ENCODE peak calls at places on chromosomes 1 and 21, in six cellular contexts. T, N, S, Z, D and I are unnamed samples.

GRCh38 chr1:184597652-184598357 is 156.9 kb downstream of the EDEM3 start:
- DNase-seq in T (no peak), N (no peak), S (no peak), Z (no peak), D (no peak), I (no peak)

GRCh38 chr21:41923641-41924342 is 30.0 kb downstream of the C2CD2 start:
- DNase-seq in T (no peak), N (no peak), S (no peak), Z (no peak), D (no peak), I (no peak)

GRCh38 chr21:38311091-38311490 is 54.3 kb downstream of the KCNJ15 start:
- DNase-seq in T (no peak), N (no peak), S (no peak), Z (no peak), D (no peak), I (no peak)

GRCh38 chr1:59568158-59568935 is 246.4 kb upstream of the HOOK1 start:
- DNase-seq in T (no peak), N (no peak), S (no peak), Z (no peak), D (no peak), I (no peak)

GRCh38 chr1:193009501-193009900 is 49.7 kb downstream of the UCHL5 start:
- DNase-seq in T (no peak), N (no peak), S (no peak), Z (no peak), D (no peak), I (no peak)

GRCh38 chr21:31557956-31558838 is 101.3 kb upstream of the SOD1 start:
- DNase-seq in T (peak), N (peak), S (peak), Z (no peak), D (no peak), I (no peak)

GRCh38 chr1:7526196-7526866 is 244.8 kb upstream of the VAMP3 start:
- DNase-seq in T (no peak), N (no peak), S (no peak), Z (no peak), D (no peak), I (no peak)

GRCh38 chr1:175191654-175192053 is 922 bp downstream of the KIAA0040 start:
- DNase-seq in T (no peak), N (no peak), S (no peak), Z (no peak), D (no peak), I (peak)

GRCh38 chr1:175887981-175888428 is 144.6 kb upstream of the TNR start:
- DNase-seq in T (peak), N (peak), S (no peak), Z (no peak), D (no peak), I (peak)

GRCh38 chr1:71753746-71754145 is 528.6 kb downstream of the NEGR1 start:
- DNase-seq in T (no peak), N (no peak), S (no peak), Z (no peak), D (no peak), I (no peak)

GRCh38 chr1:8096105-8097011 is 70.2 kb upstream of the ERRFI1 start:
- DNase-seq in T (peak), N (no peak), S (no peak), Z (no peak), D (no peak), I (no peak)

GRCh38 chr1:221881805-221882581 is 140.1 kb upstream of the DUSP10 start:
- DNase-seq in T (no peak), N (no peak), S (no peak), Z (no peak), D (no peak), I (no peak)

GRCh38 chr1:226575436-226576390 is 27.1 kb downstream of the STUM start:
- DNase-seq in T (no peak), N (no peak), S (no peak), Z (no peak), D (no peak), I (no peak)

DNA sequence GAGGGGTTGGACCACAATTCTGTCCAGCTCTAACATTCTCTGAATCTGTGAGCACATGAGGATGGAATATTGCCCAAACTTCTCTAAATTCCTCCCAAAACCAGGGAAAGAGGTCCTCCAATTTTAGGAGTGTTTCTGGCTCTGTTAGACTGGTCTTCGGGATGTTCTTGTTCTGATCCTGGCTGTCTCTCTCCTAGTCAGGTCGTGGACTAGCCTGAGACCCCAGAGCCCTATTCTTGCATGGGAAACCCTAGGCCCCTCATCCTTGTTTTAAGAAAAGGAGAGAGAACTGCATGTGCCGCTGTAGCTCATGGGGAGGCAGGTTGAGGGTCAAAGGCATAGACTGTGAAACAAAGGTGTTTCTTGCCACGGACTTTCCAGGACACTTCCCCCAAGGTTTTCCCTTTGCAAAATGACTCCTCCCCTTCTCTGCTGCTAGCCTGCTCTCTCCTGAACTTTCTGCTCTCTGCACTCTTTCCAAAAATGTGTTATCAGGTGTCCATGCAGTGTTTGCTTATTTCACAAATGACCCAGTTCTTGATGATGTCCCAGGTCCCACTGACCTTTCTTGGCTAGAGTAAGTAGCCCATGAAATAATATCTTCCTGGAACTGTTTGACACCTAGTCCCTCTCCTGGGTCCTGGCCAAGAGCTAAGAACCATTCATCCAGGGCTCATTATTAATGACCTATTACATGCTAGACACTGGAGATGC is 29.3 kb upstream of the RD3 start:
- DNase-seq in T (no peak), N (no peak), S (no peak), Z (no peak), D (no peak), I (no peak)
- TF ChIP-seq CTCF in T (no peak), N (no peak), S (no peak), Z (no peak), D (no peak), I (no peak)

DNA sequence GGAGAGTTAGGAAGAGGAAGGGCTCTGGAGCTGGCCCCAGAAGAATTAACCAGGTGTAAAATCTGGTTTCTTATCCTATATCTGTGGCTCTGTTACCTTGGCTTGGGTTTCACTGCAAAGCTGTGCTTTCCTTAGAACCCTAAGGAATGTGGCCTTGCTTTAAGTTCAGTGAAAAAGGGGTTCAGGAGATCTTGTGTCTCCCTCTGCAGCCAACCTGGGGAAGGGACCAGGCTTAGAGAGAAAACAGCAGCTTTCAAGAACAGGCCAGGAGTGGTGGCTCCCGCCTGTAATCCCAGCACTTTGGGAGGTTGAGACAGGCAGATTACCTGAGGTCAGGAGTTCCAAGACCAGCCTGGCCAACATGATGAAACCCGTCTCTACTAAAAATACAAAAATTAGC is 16.1 kb upstream of the MYCL start:
- DNase-seq in T (no peak), N (no peak), S (no peak), Z (no peak), D (no peak), I (no peak)
- TF ChIP-seq CTCF in T (peak), N (no peak), S (no peak), Z (no peak), D (no peak), I (peak)

DNA sequence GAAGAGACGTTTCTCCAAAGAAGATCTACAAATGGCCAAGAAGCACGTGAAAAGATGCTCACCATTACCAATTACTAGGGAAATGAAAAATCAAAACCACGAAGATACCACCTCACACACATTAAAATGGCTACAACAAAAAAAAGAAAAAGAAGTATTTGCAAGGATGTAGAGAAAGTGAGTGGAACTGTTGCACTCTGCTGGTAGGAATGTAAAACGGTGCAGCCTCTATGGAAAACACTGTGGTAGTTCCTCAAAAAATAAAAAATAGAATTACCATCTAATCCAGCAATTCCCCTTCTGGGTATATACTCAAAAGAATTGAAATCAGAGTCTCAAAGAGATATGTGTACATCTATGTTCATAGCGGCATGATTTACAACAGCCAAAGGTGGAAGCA is 115.4 kb upstream of the EDN2 start:
- DNase-seq in T (no peak), N (no peak), S (no peak), Z (no peak), D (no peak), I (no peak)
- TF ChIP-seq CTCF in T (no peak), N (peak), S (no peak), Z (no peak), D (no peak), I (no peak)

GRCh38 chr1:156865865-156866678 is 5.4 kb downstream of the NTRK1 start:
- DNase-seq in T (no peak), N (no peak), S (no peak), Z (no peak), D (no peak), I (no peak)

GRCh38 chr1:156869455-156869854 is 8.8 kb downstream of the NTRK1 start:
- DNase-seq in T (no peak), N (no peak), S (no peak), Z (no peak), D (no peak), I (no peak)

GRCh38 chr1:156870734-156871133 is 10.1 kb downstream of the NTRK1 start:
- DNase-seq in T (no peak), N (no peak), S (no peak), Z (no peak), D (no peak), I (no peak)

GRCh38 chr1:156866679-156867015 is 6.0 kb downstream of the NTRK1 start:
- DNase-seq in T (no peak), N (no peak), S (no peak), Z (no peak), D (no peak), I (no peak)

DNA sequence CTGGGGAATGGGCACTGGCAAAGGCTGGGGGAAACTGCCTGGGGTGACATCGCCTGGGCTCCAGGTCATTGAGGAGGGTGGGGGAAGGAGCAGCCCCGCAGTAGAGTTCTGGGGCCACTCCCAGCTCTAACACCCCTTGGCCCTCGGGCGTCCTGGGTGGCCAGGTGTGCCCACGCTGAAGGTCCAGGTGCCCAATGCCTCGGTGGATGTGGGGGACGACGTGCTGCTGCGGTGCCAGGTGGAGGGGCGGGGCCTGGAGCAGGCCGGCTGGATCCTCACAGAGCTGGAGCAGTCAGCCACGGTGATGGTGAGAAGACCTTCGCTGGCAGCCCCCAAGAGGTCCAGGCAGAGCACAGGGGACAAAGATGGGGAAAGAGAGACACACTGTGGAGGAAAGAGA is 7.7 kb downstream of the NTRK1 start:
- DNase-seq in T (no peak), N (no peak), S (no peak), Z (no peak), D (no peak), I (no peak)
- TF ChIP-seq CTCF in T (no peak), N (no peak), S (no peak), Z (no peak), D (no peak), I (no peak)

GRCh38 chr21:39850333-39850732 is 16.9 kb upstream of the PCP4 start:
- DNase-seq in T (no peak), N (no peak), S (no peak), Z (no peak), D (no peak), I (no peak)

GRCh38 chr21:39852021-39852721 is 15.1 kb upstream of the PCP4 start:
- DNase-seq in T (no peak), N (no peak), S (no peak), Z (no peak), D (no peak), I (no peak)

GRCh38 chr21:39851219-39851618 is 16.0 kb upstream of the PCP4 start:
- DNase-seq in T (no peak), N (no peak), S (no peak), Z (no peak), D (no peak), I (no peak)

GRCh38 chr21:39852726-39853510 is 14.3 kb upstream of the PCP4 start:
- DNase-seq in T (no peak), N (no peak), S (no peak), Z (no peak), D (no peak), I (no peak)

GRCh38 chr21:39854572-39854971 is 12.7 kb upstream of the PCP4 start:
- DNase-seq in T (no peak), N (no peak), S (no peak), Z (no peak), D (no peak), I (no peak)
- TF ChIP-seq CTCF in T (no peak), N (no peak), S (no peak), Z (no peak), D (no peak), I (no peak)

DNA sequence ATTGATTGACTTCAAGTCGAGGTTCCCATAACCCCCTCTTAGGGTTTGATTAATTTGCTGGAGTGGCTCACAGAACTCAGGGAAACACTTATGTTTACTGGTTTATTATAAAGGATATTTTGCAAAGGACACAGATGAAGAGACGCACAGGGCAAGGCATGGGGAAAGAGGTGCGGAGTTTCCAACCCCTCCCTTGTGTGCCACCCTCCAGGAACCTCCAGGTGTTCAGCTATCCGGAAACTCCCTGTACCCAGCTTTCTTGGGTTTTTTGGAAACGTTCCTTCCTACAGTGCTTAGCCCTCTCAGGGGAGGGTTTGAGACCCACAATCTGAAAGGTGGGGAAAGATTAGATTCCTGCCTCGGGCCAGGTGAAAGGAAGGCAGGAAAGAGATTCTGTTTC is 48.2 kb downstream of the UCK2 start:
- DNase-seq in T (no peak), N (no peak), S (no peak), Z (no peak), D (no peak), I (no peak)
- TF ChIP-seq CTCF in T (no peak), N (no peak), S (no peak), Z (no peak), D (no peak), I (no peak)